ENCODE peak calls at places on chromosomes 4 and X, in five cellular contexts. U is fibroblast of the aortic adventitia, H is neural progenitor cell, M is Peyer's patch, D is colonic mucosa. X is an unnamed sample.

GRCh38 chr4:85928775-85929585 is 430.9 kb downstream of the MAPK10 start:
- DNase-seq in U (peak), H (peak), M (no peak), D (peak), X (peak)

GRCh38 chr4:6703786-6704185 is 5.9 kb downstream of the MRFAP1L1 start:
- DNase-seq in U (no peak), H (no peak), M (no peak), D (no peak), X (no peak)

GRCh38 chr4:825063-825968 is 613 bp downstream of the CPLX1 start:
- DNase-seq in U (no peak), H (peak), M (no peak), D (no peak), X (no peak)

GRCh38 chr4:145882594-145882993 is 56.0 kb downstream of the ZNF827 start:
- DNase-seq in U (no peak), H (no peak), M (no peak), D (no peak), X (no peak)

GRCh38 chr4:16205298-16206164 is 20.7 kb downstream of the TAPT1 start:
- DNase-seq in U (peak), H (peak), M (no peak), D (no peak), X (no peak)

GRCh38 chr4:147498031-147498700 is 17.3 kb downstream of the EDNRA start:
- DNase-seq in U (peak), H (no peak), M (no peak), D (no peak), X (no peak)

GRCh38 chrX:17024896-17025295 is 78.4 kb downstream of the REPS2 start:
- DNase-seq in U (no peak), H (no peak), M (no peak), D (peak), X (no peak)

GRCh38 chr4:89222171-89222570 is 85.4 kb downstream of the GPRIN3 start:
- DNase-seq in U (no peak), H (no peak), M (no peak), D (no peak), X (no peak)

GRCh38 chr4:40747436-40747835 is 2.3 kb upstream of the NSUN7 start:
- DNase-seq in U (no peak), H (no peak), M (no peak), D (no peak), X (no peak)

GRCh38 chr4:31613946-31614623 is 893.9 kb downstream of the PCDH7 start:
- DNase-seq in U (no peak), H (peak), M (no peak), D (no peak), X (peak)

GRCh38 chr4:8315343-8316250 is 46.0 kb downstream of the HTRA3 start:
- DNase-seq in U (peak), H (peak), M (no peak), D (no peak), X (peak)

GRCh38 chrX:7252013-7252610 is 104.2 kb upstream of the PUDP start:
- DNase-seq in U (no peak), H (no peak), M (no peak), D (peak), X (no peak)

GRCh38 chr4:3644849-3645627 is 112.8 kb upstream of the LRPAP1 start:
- DNase-seq in U (peak), H (no peak), M (no peak), D (no peak), X (no peak)

GRCh38 chrX:40465735-40466551 is 114.8 kb upstream of the ATP6AP2 start:
- DNase-seq in U (no peak), H (no peak), M (no peak), D (no peak), X (no peak)

GRCh38 chr4:76584235-76585152 is 149.5 kb downstream of the SHROOM3 start:
- DNase-seq in U (peak), H (no peak), M (no peak), D (no peak), X (no peak)

GRCh38 chrX:8629871-8630270 is 102.1 kb downstream of the ANOS1 start:
- DNase-seq in U (no peak), H (no peak), M (no peak), D (no peak), X (no peak)

GRCh38 chr4:23333946-23334878 is 555.6 kb downstream of the PPARGC1A start:
- DNase-seq in U (peak), H (peak), M (no peak), D (peak), X (peak)

GRCh38 chr4:123127218-123127617 is 204.8 kb upstream of the NUDT6 start:
- DNase-seq in U (peak), H (no peak), M (no peak), D (no peak), X (no peak)

GRCh38 chr4:111778543-111778942 is 366.7 kb upstream of the FAM241A start:
- DNase-seq in U (peak), H (peak), M (no peak), D (no peak), X (no peak)
- TF ChIP-seq CTCF in U (no peak), H (peak), M (no peak), D (no peak), X (peak)

GRCh38 chr4:111362891-111363290 is 740.0 kb upstream of the PITX2 start:
- DNase-seq in U (peak), H (peak), M (no peak), D (no peak), X (no peak)
- TF ChIP-seq CTCF in U (no peak), H (no peak), M (no peak), D (no peak), X (no peak)

DNA sequence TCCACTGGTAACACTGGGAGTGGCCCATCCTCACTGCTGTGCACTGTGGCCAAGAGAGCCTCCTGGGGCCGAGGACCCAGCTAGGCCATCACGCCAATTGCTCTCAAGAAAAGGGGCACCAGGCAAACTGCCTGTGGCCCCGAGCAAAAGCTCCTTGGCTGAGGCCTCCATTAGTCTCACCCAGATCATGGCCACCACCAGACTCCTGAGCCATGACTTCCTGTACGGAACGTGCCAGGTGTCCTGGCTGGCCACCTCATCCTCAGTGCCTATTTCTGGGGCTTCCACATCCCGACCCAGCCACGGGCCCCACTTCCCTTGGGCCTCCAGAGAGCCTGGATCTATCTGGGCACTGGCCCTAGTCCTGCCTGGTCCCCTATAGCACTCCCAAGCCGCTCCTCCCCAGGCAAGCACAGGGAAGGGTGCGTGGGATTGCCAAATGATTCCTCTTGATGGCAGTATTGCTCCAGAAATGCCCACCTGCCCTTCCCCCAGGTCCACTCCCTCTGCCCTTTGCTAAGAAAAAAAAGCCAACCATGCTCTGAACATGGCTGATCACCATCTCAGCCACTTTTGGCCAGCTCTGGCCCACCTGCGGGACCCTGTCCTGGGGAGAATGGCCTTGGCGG is 212.6 kb upstream of the AGTR2 start:
- DNase-seq in U (no peak), H (peak), M (no peak), D (no peak), X (no peak)
- TF ChIP-seq CTCF in U (no peak), H (peak), M (peak), D (no peak), X (peak)

GRCh38 chr4:96036781-96037180 is 196.9 kb downstream of the PDHA2 start:
- DNase-seq in U (no peak), H (no peak), M (no peak), D (no peak), X (no peak)

GRCh38 chr4:96037705-96038104 is 197.8 kb downstream of the PDHA2 start:
- DNase-seq in U (no peak), H (no peak), M (no peak), D (no peak), X (no peak)

DNA sequence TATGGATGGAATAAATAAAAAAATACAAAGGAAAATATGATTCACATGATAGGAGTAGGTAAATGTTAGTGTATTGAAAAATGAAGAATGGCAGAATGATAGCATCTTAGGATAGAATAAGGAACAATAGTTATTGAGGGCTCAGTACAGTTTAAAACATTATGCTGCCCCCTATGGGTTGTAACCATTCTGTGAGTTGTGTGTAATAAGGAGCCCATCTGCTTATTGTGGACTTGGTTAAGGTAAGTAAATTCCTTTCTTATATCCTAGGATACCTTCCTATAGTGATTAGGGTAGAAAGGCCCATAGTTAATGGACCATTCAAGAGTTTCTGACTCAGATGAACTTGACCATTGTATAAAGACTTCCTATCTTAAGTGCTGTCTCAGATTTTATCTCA is 195.8 kb downstream of the PDHA2 start:
- DNase-seq in U (peak), H (peak), M (no peak), D (no peak), X (no peak)
- TF ChIP-seq CTCF in U (peak), H (peak), M (peak), D (peak), X (peak)

DNA sequence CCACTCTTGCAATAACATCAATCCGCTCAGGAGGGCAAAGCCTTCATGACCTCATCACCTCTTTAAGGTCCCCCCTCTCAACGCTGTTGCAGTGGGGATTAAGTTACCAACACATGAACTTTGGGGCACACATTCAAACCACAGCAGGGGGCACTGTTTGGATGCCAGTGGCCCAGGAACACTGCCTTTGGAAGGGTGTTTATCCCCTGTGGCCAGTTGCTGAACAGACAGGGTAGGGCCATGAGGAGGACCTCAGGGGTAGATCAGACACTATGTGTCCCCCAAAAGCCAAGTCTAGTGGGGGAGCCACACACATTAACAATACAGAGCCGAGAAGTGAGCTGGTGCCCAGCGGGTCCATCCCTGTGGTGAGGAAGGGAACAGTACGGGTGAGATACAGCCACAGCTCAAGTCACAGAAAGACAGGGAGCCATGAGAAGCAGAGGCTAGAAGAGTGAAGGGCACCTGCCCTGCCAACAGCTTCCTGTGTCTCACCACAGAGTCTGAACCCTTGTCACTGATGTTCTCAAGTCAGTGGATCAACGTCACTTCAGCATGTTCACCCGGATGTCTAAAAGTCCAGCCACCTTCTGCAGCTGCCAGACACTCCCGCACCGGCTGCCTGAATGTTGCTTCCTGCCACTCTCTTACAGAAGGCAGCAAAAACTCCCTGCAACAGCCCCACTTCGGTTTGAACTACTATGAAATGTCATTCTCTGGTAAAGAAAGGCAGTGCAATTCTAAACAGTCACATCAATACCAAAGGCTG is 19.9 kb upstream of the MXD4 start:
- DNase-seq in U (no peak), H (no peak), M (peak), D (no peak), X (no peak)
- TF ChIP-seq CTCF in U (no peak), H (no peak), M (peak), D (no peak), X (peak)

GRCh38 chrX:70960728-70961127 is 29.8 kb upstream of the SLC7A3 start:
- DNase-seq in U (peak), H (peak), M (no peak), D (no peak), X (no peak)
- TF ChIP-seq CTCF in U (no peak), H (peak), M (no peak), D (no peak), X (peak)